ENCODE peak calls at places on chromosomes 2 and 18, in six cellular contexts. T is IMR-90, K is body of pancreas, D is esophagus muscularis mucosa, A is transverse colon, Z is stomach. F is an unnamed sample.

GRCh38 chr2:30135541-30135940 is 11.3 kb upstream of the YPEL5 start:
- DNase-seq in T (no peak), K (no peak), D (no peak), A (no peak), Z (no peak), F (no peak)

GRCh38 chr2:111117666-111118454 is 2.9 kb upstream of the BCL2L11 start:
- DNase-seq in T (peak), K (peak), D (peak), A (peak), Z (peak), F (peak)

GRCh38 chr2:26988165-26988879 is 17.9 kb downstream of the MAPRE3 start:
- DNase-seq in T (peak), K (no peak), D (no peak), A (no peak), Z (no peak), F (no peak)

GRCh38 chr2:181658444-181658843 is 1.5 kb upstream of the CERKL start:
- DNase-seq in T (no peak), K (no peak), D (no peak), A (no peak), Z (no peak), F (no peak)

GRCh38 chr2:20624884-20625485 is 25.9 kb downstream of the HS1BP3 start:
- DNase-seq in T (no peak), K (no peak), D (no peak), A (no peak), Z (no peak), F (no peak)

GRCh38 chr2:159157361-159158045 is 129.0 kb downstream of the WDSUB1 start:
- DNase-seq in T (peak), K (no peak), D (no peak), A (no peak), Z (no peak), F (no peak)

GRCh38 chr2:236969767-236970655 is 115.7 kb upstream of the COPS8 start:
- DNase-seq in T (no peak), K (no peak), D (no peak), A (peak), Z (peak), F (no peak)

GRCh38 chr2:68548396-68548795 is 81.0 kb downstream of the APLF start:
- DNase-seq in T (peak), K (no peak), D (no peak), A (no peak), Z (no peak), F (no peak)

GRCh38 chr2:226411727-226412360 is 387.8 kb downstream of the IRS1 start:
- DNase-seq in T (peak), K (no peak), D (no peak), A (peak), Z (no peak), F (peak)

GRCh38 chr2:35822716-35823115 is 532.9 kb upstream of the CRIM1 start:
- DNase-seq in T (no peak), K (no peak), D (no peak), A (no peak), Z (no peak), F (no peak)

GRCh38 chr2:50791271-50791670 is 240.7 kb downstream of the NRXN1 start:
- DNase-seq in T (no peak), K (no peak), D (no peak), A (no peak), Z (no peak), F (no peak)

GRCh38 chr2:236943068-236943467 is 142.6 kb upstream of the COPS8 start:
- DNase-seq in T (no peak), K (no peak), D (peak), A (no peak), Z (no peak), F (no peak)

GRCh38 chr2:59025157-59025757 is 784.1 kb upstream of the FANCL start:
- DNase-seq in T (peak), K (peak), D (no peak), A (peak), Z (peak), F (no peak)

GRCh38 chr2:153645640-153646039 is 167.1 kb upstream of the RPRM start:
- DNase-seq in T (no peak), K (no peak), D (no peak), A (no peak), Z (no peak), F (no peak)

DNA sequence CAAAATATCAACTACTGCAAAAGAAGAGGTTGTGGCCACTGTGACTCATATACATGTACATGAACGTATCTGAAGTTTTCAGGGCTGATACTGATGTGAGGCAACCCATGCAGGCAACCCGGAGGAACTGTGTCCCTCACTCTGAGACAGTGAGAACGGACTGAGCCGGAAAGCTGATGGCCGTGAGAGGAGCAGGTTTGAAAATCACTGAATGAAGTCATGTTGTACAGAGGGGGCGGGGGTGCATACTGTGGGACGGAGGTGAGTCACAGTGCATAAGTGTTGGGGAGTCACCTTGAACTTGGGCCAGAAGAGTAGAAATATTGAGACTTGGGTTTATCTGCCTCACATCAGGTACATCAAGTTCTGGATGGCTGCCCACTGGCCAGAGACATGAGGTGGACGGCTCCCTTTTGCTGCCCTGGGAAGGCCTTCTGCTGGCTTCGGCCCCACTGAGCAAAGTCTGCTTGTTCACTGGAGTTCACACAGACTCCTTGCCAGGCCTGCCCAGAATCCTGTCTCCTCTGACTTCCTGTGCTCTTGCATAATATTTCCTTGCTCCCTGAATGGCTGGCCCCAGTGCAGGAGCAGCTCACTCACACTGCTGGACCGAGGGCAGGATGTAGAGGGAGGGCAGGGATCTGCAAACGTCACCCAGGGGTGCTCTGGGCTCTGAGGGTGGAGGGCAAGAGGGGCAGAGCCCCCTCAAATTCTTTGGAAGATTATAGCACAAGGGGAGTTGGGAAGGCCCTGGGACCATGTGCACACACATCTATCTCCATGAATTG is 18.1 kb downstream of the EPAS1 start:
- DNase-seq in T (peak), K (peak), D (peak), A (peak), Z (peak), F (peak)
- TF ChIP-seq POLR2A in T (peak), K (peak), D (no peak), A (peak), Z (no peak), F (peak)

GRCh38 chr2:238426568-238427434 is at the start of gene ASB1:
- DNase-seq in T (peak), K (peak), D (peak), A (peak), Z (peak), F (peak)
- TF ChIP-seq POLR2A in T (peak), K (peak), D (peak), A (peak), Z (no peak), F (peak)

GRCh38 chr18:3666526-3667254 is 216.7 kb downstream of the TGIF1 start:
- DNase-seq in T (no peak), K (no peak), D (no peak), A (no peak), Z (no peak), F (no peak)

GRCh38 chr18:3663870-3664512 is 214.0 kb downstream of the TGIF1 start:
- DNase-seq in T (no peak), K (no peak), D (no peak), A (no peak), Z (no peak), F (no peak)

GRCh38 chr18:3665187-3665586 is 215.2 kb downstream of the TGIF1 start:
- DNase-seq in T (no peak), K (no peak), D (no peak), A (no peak), Z (no peak), F (no peak)

GRCh38 chr18:3665780-3666525 is 216.0 kb downstream of the TGIF1 start:
- DNase-seq in T (peak), K (peak), D (peak), A (peak), Z (peak), F (peak)

GRCh38 chr18:3664563-3665178 is 214.7 kb downstream of the TGIF1 start:
- DNase-seq in T (no peak), K (no peak), D (no peak), A (no peak), Z (no peak), F (no peak)
- TF ChIP-seq POLR2A in T (no peak), K (no peak), D (no peak), A (no peak), Z (no peak), F (no peak)

GRCh38 chr2:176664478-176664877 is 395.2 kb downstream of the MTX2 start:
- DNase-seq in T (no peak), K (no peak), D (no peak), A (no peak), Z (no peak), F (no peak)
- TF ChIP-seq POLR2A in T (no peak), K (no peak), D (no peak), A (no peak), Z (no peak), F (no peak)

DNA sequence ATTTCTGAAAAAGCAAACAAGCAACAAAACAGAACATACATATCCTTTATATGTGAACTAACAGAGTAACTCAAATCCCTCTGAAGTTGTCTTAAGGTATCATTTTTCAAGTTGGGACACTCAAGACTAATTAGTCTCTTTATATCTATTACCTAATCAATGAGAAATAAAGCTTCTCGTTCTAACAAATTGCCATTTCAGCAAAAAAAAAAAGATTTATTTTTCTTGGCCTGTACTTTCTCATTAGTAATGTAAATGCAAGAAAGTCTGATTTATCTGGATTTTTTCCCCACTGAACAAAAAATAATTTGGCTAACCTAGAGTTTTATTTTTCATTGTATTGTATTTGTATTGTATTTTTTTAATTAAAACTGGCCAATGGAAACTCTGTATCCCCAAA is 176.1 kb upstream of the NOL4 start:
- DNase-seq in T (no peak), K (no peak), D (no peak), A (no peak), Z (no peak), F (no peak)
- TF ChIP-seq POLR2A in T (no peak), K (no peak), D (no peak), A (no peak), Z (no peak), F (no peak)

DNA sequence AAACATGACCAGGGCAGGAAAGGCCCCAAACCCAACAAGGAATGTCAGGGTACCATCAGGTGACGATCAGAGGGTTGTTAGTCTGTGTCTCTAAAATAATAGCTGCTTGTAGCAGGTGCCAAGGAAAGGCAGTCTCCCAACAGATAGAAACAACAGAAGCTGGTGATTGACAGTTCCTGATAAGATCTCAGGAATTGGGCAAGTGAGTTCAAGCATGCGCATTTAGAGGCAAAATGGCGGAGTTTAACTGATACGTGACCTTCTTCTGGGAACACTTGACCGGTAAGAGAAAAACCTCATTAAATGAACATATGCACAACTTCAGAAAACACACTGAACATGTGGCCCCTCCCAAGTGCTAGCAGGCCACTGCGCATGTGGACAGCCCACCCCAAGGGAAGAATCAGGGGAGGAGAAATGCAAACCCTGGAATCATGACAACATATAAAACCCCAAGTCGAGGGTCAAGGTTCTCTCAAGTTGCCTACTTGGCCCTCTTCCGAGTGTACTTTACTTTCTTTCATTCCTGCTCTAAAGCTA is 664.9 kb downstream of the KCNJ3 start:
- DNase-seq in T (no peak), K (no peak), D (no peak), A (no peak), Z (no peak), F (no peak)
- TF ChIP-seq POLR2A in T (no peak), K (no peak), D (no peak), A (no peak), Z (no peak), F (no peak)

GRCh38 chr2:219294356-219295351 is 14.5 kb downstream of the PTPRN start:
- DNase-seq in T (peak), K (peak), D (peak), A (peak), Z (peak), F (peak)
- TF ChIP-seq POLR2A in T (no peak), K (peak), D (no peak), A (peak), Z (no peak), F (peak)

GRCh38 chr2:37634914-37635358 is 36.5 kb downstream of the CDC42EP3 start:
- DNase-seq in T (no peak), K (no peak), D (no peak), A (no peak), Z (no peak), F (no peak)
- TF ChIP-seq POLR2A in T (peak), K (no peak), D (no peak), A (no peak), Z (no peak), F (no peak)

DNA sequence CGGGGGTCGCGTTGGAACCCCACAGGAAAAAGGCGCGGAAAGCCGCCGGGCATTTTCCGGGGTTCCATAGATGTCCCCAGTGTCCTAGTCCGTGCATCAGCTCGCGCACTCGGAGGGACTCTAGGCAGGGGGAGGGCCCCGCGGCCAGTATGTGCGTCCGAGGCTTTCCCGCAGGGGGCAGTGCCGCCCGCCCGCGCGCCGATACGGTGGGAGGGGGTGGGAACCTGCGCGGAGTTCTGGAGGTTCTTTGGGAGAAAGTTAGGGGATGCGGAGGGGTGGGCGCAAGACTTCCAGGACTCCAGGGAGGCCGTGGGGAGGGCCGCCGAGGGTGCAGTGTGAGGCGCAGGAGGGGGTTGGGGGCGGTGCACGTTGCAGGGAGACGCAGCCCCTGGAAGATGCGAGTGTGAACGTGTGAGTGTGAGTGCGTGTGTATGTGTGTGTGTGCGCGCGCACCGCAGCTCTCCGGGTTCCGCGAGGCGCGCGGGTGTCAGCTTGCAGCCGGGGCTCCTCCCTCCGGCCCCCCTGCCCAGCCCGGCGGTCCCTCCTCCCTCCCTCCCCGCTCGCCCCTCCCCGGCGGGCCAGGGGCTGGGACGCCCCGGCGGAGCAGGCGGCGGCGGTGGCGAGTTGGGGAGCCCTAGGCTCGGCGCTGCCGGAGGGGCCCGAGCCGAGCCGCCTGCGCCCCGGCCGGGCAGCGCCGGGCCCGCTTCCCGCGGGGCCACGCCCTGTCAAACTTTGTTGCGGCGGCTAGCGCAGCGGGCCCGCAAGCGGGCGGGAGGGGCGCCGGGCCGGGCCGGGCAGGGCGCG is at the start of gene TCF7L1:
- DNase-seq in T (peak), K (peak), D (peak), A (peak), Z (peak), F (peak)
- TF ChIP-seq POLR2A in T (peak), K (no peak), D (no peak), A (no peak), Z (no peak), F (no peak)

GRCh38 chr2:190812506-190813294 is 67.9 kb upstream of the GLS start:
- DNase-seq in T (peak), K (no peak), D (no peak), A (no peak), Z (no peak), F (no peak)
- TF ChIP-seq POLR2A in T (no peak), K (no peak), D (no peak), A (no peak), Z (no peak), F (no peak)

F was measured in H54.